ENCODE peak calls at places on chromosomes 16 and 17, in five cellular contexts. L, J, F, S and K are unnamed samples.

GRCh38 chr16:76818611-76819181 is 372.3 kb upstream of the MON1B start:
- DNase-seq in F (no peak), L (no peak), S (no peak), J (no peak), K (no peak)

GRCh38 chr17:66689192-66689591 is 145.7 kb upstream of the CACNG5 start:
- DNase-seq in L (no peak), S (no peak), J (no peak), F (no peak), K (no peak)

GRCh38 chr17:82300707-82301270 is 16.6 kb downstream of the CD7 start:
- DNase-seq in S (peak; percentile 59), F (peak; percentile 53), J (peak; percentile 30), L (no peak), K (peak; percentile 42)

GRCh38 chr16:30956601-30957455 is 726 bp upstream of the SETD1A start:
- DNase-seq in F (peak; percentile 84), L (peak; percentile 72), S (peak; percentile 87), J (peak; percentile 84), K (peak; percentile 86)

GRCh38 chr17:10025976-10026785 is 121.1 kb upstream of the RCVRN start:
- DNase-seq in L (no peak), F (no peak), S (no peak), J (no peak), K (no peak)

GRCh38 chr16:85579883-85580607 is 33.1 kb upstream of the GSE1 start:
- DNase-seq in S (no peak), F (no peak), L (no peak), J (no peak), K (no peak)

GRCh38 chr17:80187493-80187892 is 17.7 kb downstream of the CARD14 start:
- DNase-seq in L (no peak), J (no peak), S (peak; percentile 27), F (peak; percentile 60), K (no peak)

GRCh38 chr17:66506641-66507040 is 204.2 kb downstream of the PRKCA start:
- DNase-seq in L (no peak), J (peak; percentile 72), S (no peak), F (no peak), K (no peak)

GRCh38 chr17:82020874-82021727 is 1.6 kb downstream of the CENPX start:
- DNase-seq in J (peak; percentile 63), S (peak; percentile 72), L (peak; percentile 68), F (no peak), K (peak; percentile 65)

GRCh38 chr17:35160354-35161201 is 13.0 kb downstream of the UNC45B start:
- DNase-seq in S (no peak), J (no peak), L (no peak), F (no peak), K (no peak)

GRCh38 chr17:16129441-16129840 is 85.9 kb downstream of the NCOR1 start:
- DNase-seq in L (no peak), S (no peak), F (no peak), J (no peak), K (no peak)

GRCh38 chr17:79937435-79937870 is 98.2 kb upstream of the CBX4 start:
- DNase-seq in S (no peak), F (no peak), J (no peak), L (no peak), K (no peak)

GRCh38 chr17:27578718-27579085 is 52.3 kb upstream of the LGALS9 start:
- DNase-seq in L (no peak), S (no peak), J (peak; percentile 71), F (peak; percentile 51), K (peak; percentile 49)

GRCh38 chr16:61684566-61684965 is 351.7 kb downstream of the CDH8 start:
- DNase-seq in L (no peak), F (no peak), J (peak; percentile 14), S (no peak), K (peak; percentile 6)

GRCh38 chr17:19621697-19622096 is 26.9 kb upstream of the ALDH3A2 start:
- DNase-seq in J (no peak), S (no peak), F (no peak), L (no peak), K (no peak)

GRCh38 chr17:4536742-4537411 is 18.3 kb downstream of the MYBBP1A start:
- DNase-seq in L (no peak), J (no peak), F (no peak), S (peak; percentile 61), K (no peak)

GRCh38 chr16:24624102-24624501 is 84.7 kb downstream of the RBBP6 start:
- DNase-seq in L (no peak), F (peak; percentile 61), J (no peak), S (no peak), K (no peak)

GRCh38 chr17:76444518-76445311 is 8.2 kb downstream of the UBE2O start:
- DNase-seq in F (no peak), L (no peak), S (no peak), J (peak; percentile 50), K (peak; percentile 33)

GRCh38 chr17:8256291-8256690 is 7.2 kb downstream of the PFAS start:
- DNase-seq in J (no peak), F (no peak), S (no peak), L (no peak), K (no peak)

GRCh38 chr16:89315791-89316581 is 98.5 kb downstream of the ZNF778 start:
- DNase-seq in F (no peak), J (peak; percentile 94), S (peak; percentile 52), L (no peak), K (peak; percentile 89)

GRCh38 chr16:27315333-27316037 is 1.7 kb downstream of the IL4R start:
- DNase-seq in F (no peak), S (peak; percentile 78), J (peak; percentile 63), L (peak; percentile 43), K (peak; percentile 34)

GRCh38 chr17:73521376-73521775 is 122.9 kb downstream of the SDK2 start:
- DNase-seq in L (no peak), J (no peak), S (no peak), F (no peak), K (no peak)

GRCh38 chr17:18004345-18004744 is 31.7 kb downstream of the DRC3 start:
- DNase-seq in F (no peak), J (no peak), S (no peak), L (no peak), K (no peak)

GRCh38 chr16:78562156-78562555 is 462.7 kb downstream of the WWOX start:
- DNase-seq in L (no peak), S (no peak), J (peak; percentile 21), F (no peak), K (no peak)

GRCh38 chr17:61380836-61381525 is 18.7 kb upstream of the TBX2 start:
- DNase-seq in J (no peak), S (no peak), F (no peak), L (no peak), K (no peak)

GRCh38 chr17:81868674-81869220 is 2.4 kb downstream of the ARHGDIA start:
- DNase-seq in S (peak; percentile 83), J (peak; percentile 89), F (peak; percentile 61), L (peak; percentile 84), K (peak; percentile 82)

GRCh38 chr17:67671492-67671891 is 46.2 kb upstream of the NOL11 start:
- DNase-seq in F (no peak), J (peak; percentile 11), S (no peak), L (no peak), K (no peak)

GRCh38 chr17:50094243-50094752 is 853 bp upstream of the PDK2 start:
- DNase-seq in J (peak; percentile 74), S (peak; percentile 92), F (peak; percentile 83), L (peak; percentile 88), K (peak; percentile 87)

GRCh38 chr16:84618428-84619102 is 687 bp upstream of the COTL1 start:
- DNase-seq in S (peak; percentile 67), J (peak; percentile 99), L (peak; percentile 99), F (peak; percentile 74), K (peak; percentile 98)

GRCh38 chr17:32279933-32280716 is 14.5 kb downstream of the RHBDL3 start:
- DNase-seq in L (no peak), F (peak; percentile 72), S (no peak), J (no peak), K (no peak)

GRCh38 chr16:25157476-25157875 is 45.9 kb downstream of the LCMT1 start:
- DNase-seq in S (no peak), F (no peak), J (peak; percentile 9), L (no peak), K (no peak)

GRCh38 chr16:48459167-48459566 is 74.0 kb upstream of the SIAH1 start:
- DNase-seq in J (no peak), L (no peak), S (no peak), F (no peak), K (no peak)

DNA sequence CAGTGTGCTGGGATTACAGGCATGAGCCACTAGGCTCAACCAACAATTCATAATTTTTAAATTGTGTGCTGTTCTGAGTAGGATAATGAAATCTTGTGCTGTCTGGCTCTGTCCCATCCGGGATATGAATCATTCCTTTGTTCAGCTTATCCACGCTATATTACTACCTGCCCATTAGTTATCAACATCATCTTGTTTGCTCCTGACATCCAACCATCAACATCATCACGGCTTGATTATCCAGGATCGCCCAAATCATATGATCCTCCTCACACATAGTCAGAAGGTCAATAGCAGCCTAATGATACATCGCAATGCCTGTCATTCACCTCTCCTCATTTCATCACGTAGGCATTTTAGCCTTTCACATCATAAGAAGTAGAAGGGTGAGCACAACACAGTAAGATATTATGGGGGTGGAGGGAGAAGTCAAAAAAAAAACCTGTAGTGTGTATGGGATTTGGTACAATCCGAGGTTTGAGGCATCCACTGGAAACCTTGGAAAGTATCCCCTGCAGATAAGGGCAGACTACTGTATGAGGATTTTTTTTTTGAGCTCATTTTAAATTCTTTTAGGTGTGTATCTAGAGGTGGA is 77.0 kb upstream of the SIAH1 start:
- DNase-seq in L (no peak), S (no peak), J (peak; percentile 61), F (no peak), K (no peak)
- H3K4me3 ChIP-seq in L (no peak overlapping the region), S (no peak overlapping the region), J (no peak overlapping the region), F (no peak overlapping the region), K (no peak overlapping the region)

GRCh38 chr17:45234641-45235040 is 13.0 kb downstream of the FMNL1 start:
- DNase-seq in F (peak; percentile 60), S (no peak), J (no peak), L (no peak), K (no peak)
- TF ChIP-seq CTCF in F (peak; percentile 68), S (no peak), J (peak; percentile 22), L (peak; percentile 57), K (peak; percentile 42)

GRCh38 chr17:48037036-48037881 is at the start of gene COPZ2:
- DNase-seq in F (no peak), S (peak; percentile 63), J (peak; percentile 48), L (no peak), K (peak; percentile 47)

GRCh38 chr17:48043171-48043570 is 5.0 kb upstream of the NFE2L1 start:
- DNase-seq in L (no peak), F (no peak), S (no peak), J (no peak), K (no peak)

GRCh38 chr17:48037924-48038323 is 327 bp upstream of the COPZ2 start:
- DNase-seq in J (no peak), F (no peak), L (no peak), S (no peak), K (no peak)

GRCh38 chr17:48036693-48037035 is 933 bp downstream of the COPZ2 start:
- DNase-seq in F (no peak), S (no peak), L (no peak), J (no peak), K (no peak)

GRCh38 chr17:48038687-48039086 is 1.1 kb upstream of the COPZ2 start:
- DNase-seq in S (no peak), L (no peak), F (no peak), J (no peak), K (no peak)
- H3K4me3 ChIP-seq in S (no peak overlapping the region), L (no peak overlapping the region), F (no peak overlapping the region), J (no peak overlapping the region), K (no peak overlapping the region)

DNA sequence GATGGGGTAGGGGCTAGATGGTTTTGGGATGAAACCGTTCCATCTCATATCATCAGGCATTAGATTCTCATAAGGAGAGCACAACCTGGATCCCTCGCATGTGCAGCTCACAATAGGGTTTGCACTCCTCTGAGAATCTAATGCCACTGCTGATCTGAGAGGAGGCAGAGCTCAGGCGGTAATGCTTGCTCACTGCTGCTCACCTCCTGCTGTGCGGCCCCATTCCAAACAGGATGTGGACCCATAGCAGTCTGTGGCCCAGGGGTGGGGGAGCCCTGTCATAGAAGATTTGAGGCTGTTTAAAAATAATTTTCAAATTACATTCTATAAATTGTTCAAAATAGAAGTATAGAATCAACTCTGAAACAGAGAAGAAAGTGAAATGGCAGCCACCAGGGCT is 50.8 kb downstream of the PHKB start:
- DNase-seq in L (no peak), S (no peak), F (no peak), J (no peak), K (no peak)
- TF ChIP-seq CTCF in L (no peak), S (no peak), F (no peak), J (no peak), K (no peak)